ENCODE peak calls at places on chromosomes 12 and 14, in six cellular contexts. T is WERI-Rb-1, Z is HCT116, K is BJ, S is NT2/D1, Y is H7. U is an unnamed sample. For H3K27me3 and H3K36me3, the result is how much of the 10 kb centered on the place peaks cover.

GRCh38 chr12:11822071-11822818 is 172.8 kb downstream of the ETV6 start:
- DNase-seq in T (no peak), Z (no peak), K (no peak), S (no peak), Y (no peak), U (no peak)

GRCh38 chr12:103169-103981 is 36.8 kb downstream of the IQSEC3 start:
- DNase-seq in T (no peak), Z (peak), K (no peak), S (no peak), Y (peak), U (no peak)

GRCh38 chr12:131065801-131066200 is 112.1 kb downstream of the ADGRD1 start:
- DNase-seq in T (no peak), Z (no peak), K (no peak), S (no peak), Y (peak), U (peak)

GRCh38 chr14:81536125-81536771 is 2.6 kb upstream of the SEL1L start:
- DNase-seq in T (no peak), Z (no peak), K (no peak), S (no peak), Y (no peak), U (no peak)

GRCh38 chr12:107435520-107435919 is 250.1 kb upstream of the PWP1 start:
- DNase-seq in T (no peak), Z (no peak), K (no peak), S (no peak), Y (no peak), U (no peak)

GRCh38 chr12:18951219-18951618 is 178.3 kb upstream of the PLEKHA5 start:
- DNase-seq in T (no peak), Z (no peak), K (no peak), S (no peak), Y (peak), U (no peak)

GRCh38 chr14:94342334-94342934 is 19.3 kb upstream of the SERPINA6 start:
- DNase-seq in T (no peak), Z (peak), K (peak), S (no peak), Y (no peak), U (no peak)

GRCh38 chr12:108633534-108634224 is at the start of gene SELPLG:
- DNase-seq in T (no peak), Z (no peak), K (no peak), S (no peak), Y (no peak), U (no peak)

GRCh38 chr12:49967042-49967776 is 5.5 kb downstream of the AQP5 start:
- DNase-seq in T (peak), Z (peak), K (no peak), S (peak), Y (peak), U (peak)

GRCh38 chr12:49963976-49964815 is 2.5 kb downstream of the AQP5 start:
- DNase-seq in T (no peak), Z (no peak), K (no peak), S (no peak), Y (no peak), U (no peak)

GRCh38 chr12:49966511-49967041 is 4.9 kb downstream of the AQP5 start:
- DNase-seq in T (no peak), Z (no peak), K (no peak), S (no peak), Y (no peak), U (no peak)

GRCh38 chr12:49964849-49965624 is 3.4 kb downstream of the AQP5 start:
- DNase-seq in T (no peak), Z (no peak), K (no peak), S (no peak), Y (no peak), U (no peak)

DNA sequence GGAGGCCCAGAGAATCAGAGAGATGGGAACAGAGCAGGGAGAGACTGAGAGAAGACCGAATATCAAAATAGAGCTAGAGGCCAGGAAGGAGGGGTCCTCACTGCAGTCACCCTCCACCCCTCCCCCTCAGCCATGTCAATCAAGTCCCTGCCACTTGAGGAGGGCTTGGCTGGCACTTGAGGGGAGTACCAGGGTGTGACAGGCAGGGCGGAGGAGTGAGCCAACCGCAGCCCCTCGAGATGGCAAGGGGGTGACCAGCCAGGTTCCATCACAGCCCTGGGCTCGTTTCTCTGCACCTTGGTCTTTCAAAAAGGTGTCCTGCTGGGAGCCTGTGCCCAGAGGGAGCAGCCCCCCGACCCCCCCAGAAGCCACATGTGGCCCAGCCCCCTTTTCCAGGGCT is 4.2 kb downstream of the AQP5 start:
- DNase-seq in T (no peak), Z (no peak), K (no peak), S (no peak), Y (no peak), U (no peak)
- H3K27me3 ChIP-seq in T (under half), Z (under half), K (under half), S (half or more), Y (under half), U (under half)

DNA sequence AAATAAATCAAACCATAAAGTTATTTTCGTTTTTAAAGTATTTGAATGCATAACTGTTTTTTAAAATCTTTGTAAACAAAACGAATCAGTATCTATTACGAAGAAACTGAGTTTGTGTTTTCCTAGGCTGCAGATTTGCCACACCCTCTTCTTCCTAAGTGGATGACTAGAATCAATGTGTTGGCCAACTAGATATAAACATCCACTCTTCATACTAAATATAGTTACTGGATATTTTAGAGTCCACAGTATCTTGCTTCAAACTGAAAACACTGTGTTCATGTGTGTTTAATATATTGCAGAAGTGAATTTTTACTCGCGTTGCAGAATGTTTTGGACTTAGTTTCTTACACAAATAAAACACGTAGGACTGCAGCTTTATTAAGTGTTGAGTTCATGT is 63.2 kb downstream of the KLHL28 start:
- DNase-seq in T (no peak), Z (no peak), K (no peak), S (no peak), Y (no peak), U (no peak)
- H3K4me3 ChIP-seq in T (no peak), Z (peak), K (peak), S (no peak), Y (no peak), U (peak)

DNA sequence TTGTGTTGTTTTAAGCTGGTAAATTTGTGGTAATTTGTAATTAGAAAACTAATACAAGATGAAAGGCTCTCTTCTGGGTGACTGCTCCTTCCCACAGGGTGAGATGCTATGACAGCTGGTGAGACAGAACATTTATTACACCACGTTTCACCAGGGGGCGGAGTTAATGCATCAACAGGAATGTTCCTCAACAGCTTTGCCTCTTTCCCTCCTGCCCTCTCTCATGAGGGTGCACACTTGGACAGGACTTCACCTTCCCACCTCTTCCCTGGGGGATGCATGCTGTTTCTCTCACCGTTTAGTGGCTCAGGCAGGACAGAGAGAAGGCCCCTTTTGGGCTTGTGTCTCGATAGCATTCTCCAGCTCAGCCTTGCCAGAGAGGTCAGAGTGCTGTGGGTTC is 13.4 kb upstream of the PPP1R1A start:
- DNase-seq in T (no peak), Z (no peak), K (no peak), S (no peak), Y (no peak), U (no peak)
- H3K36me3 ChIP-seq in T (under half), Z (under half), K (under half), S (under half), Y (under half), U (under half)

DNA sequence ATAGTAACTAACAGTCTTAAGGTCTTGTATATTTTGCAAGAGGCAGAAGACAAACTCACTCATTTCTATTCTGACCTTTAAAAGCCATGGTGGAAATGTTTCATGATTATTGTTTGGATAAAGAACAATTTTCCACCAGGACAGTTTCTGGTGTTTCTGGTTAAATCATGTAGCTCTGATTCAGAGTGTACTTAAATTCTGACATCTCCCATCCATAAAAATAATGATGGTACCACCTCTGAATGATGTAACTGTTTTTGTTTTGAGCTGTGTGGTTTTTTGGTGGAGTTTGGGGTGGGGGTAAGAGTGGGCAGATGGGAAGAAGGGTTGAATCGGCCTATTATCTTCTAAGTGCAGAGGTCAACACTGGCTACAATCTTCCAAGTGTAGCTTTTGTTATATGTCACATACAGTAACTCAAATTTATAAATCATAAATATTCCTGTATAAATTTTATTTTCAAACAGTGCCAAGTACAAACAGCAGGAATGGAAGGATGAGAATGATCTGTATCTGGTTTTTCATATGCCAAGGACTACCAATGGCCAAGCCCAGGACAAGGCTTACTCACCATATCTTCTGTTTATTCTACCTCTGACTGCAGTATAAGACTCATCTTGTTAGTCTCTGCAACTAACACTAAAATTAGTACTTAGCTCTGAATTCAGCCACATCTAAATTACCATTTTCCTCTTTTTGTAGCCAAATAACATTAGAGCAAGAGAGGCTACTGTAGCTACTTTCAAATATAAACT is 108.7 kb downstream of the BCAT1 start:
- DNase-seq in T (no peak), Z (no peak), K (no peak), S (no peak), Y (no peak), U (no peak)
- H3K27me3 ChIP-seq in T (under half), Z (under half), K (under half), S (under half), Y (under half), U (under half)

GRCh38 chr12:65929641-65930040 is 105.4 kb downstream of the HMGA2 start:
- DNase-seq in T (no peak), Z (no peak), K (no peak), S (no peak), Y (no peak), U (no peak)

GRCh38 chr12:65922077-65922476 is 97.8 kb downstream of the HMGA2 start:
- DNase-seq in T (no peak), Z (no peak), K (no peak), S (no peak), Y (no peak), U (no peak)

GRCh38 chr12:65923228-65923627 is 98.9 kb downstream of the HMGA2 start:
- DNase-seq in T (no peak), Z (no peak), K (no peak), S (no peak), Y (no peak), U (no peak)

GRCh38 chr12:65926119-65927004 is 102.1 kb downstream of the HMGA2 start:
- DNase-seq in T (no peak), Z (no peak), K (no peak), S (no peak), Y (peak), U (peak)

DNA sequence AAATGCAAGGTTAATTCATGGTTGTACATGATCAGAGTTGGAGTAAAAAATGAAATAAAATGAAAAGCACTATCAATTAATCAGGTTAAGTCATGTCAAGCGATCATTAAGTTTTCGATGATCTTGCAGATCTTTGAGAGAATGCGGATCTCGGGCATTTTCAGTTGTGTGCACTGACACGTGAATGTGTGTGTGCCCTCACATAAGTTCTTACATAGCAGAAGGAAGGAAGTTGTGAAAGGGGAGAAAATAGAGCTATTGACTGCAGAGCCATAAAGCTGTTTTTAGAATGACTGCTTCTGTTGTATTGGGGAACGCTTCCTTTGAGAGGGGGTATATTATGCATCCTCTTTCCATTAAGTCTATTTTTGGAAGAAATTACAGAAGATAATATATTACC is 101.3 kb downstream of the HMGA2 start:
- DNase-seq in T (no peak), Z (no peak), K (no peak), S (no peak), Y (no peak), U (no peak)
- H3K4me3 ChIP-seq in T (no peak), Z (no peak), K (no peak), S (no peak), Y (no peak), U (no peak)

GRCh38 chr12:113292547-113292946 is 42.4 kb downstream of the SLC8B1 start:
- DNase-seq in T (no peak), Z (no peak), K (no peak), S (no peak), Y (no peak), U (no peak)
- H3K36me3 ChIP-seq in T (under half), Z (under half), K (under half), S (half or more), Y (under half), U (under half)

DNA sequence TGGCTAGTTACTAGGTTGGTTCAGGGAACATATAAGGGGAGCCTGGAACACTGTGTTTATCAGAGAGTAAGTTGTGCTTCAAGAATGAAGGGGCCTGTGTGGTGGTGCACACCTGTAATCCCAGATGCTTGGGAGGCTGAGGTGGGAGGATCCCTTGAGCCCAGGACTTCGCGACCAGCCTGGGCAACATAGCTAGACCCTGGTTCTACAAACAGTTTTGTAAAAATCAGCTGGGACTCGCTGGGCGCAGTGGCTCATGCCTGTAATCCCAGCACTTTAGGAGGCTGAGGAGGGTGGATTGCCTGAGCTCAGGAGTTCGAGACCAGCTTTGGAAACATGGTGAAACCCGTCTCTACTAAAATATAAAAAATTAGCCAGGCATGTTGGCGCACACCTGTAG is 42.1 kb upstream of the GPR132 start:
- DNase-seq in T (no peak), Z (no peak), K (no peak), S (no peak), Y (no peak), U (no peak)
- H3K27me3 ChIP-seq in T (under half), Z (under half), K (under half), S (under half), Y (under half), U (under half)

DNA sequence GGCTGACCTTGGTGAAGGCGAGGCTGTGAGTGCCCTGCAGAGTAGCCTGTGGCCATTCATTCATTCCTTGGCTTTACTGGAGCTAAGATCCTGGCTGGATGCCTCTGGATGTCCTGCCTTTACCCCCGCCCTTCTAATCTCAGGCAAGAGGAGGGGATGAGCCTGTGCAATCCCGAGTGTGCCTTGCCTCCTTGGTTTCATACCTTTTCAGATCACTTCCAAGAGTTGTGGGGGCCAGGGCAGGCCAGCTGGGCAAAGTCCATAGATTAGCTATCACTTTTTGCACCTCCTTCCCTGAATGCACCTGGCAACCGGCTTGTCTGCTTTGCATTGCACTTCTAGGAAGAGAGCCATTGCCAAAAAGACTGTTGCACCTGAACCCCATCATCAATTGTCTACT is 1.5 kb downstream of the VRTN start:
- DNase-seq in T (no peak), Z (no peak), K (no peak), S (no peak), Y (peak), U (no peak)
- H3K4me3 ChIP-seq in T (no peak), Z (no peak), K (no peak), S (peak), Y (peak), U (no peak)